ENCODE peak calls at places on chromosomes 7 and 10, in five cellular contexts. L is endodermal cell, G is transverse colon, J is esophagus squamous epithelium, X is tibial nerve. T is an unnamed sample. For H3K36me3, the result is how much of the 10 kb centered on the place peaks cover.

GRCh38 chr10:69321865-69322264 is 43.6 kb downstream of the HK1 start:
- DNase-seq in L (no peak), G (no peak), J (no peak), X (no peak), T (peak)

GRCh38 chr7:146961617-146962016 is 845.0 kb downstream of the CNTNAP2 start:
- DNase-seq in L (no peak), G (no peak), J (no peak), X (no peak), T (peak)

GRCh38 chr10:43317422-43317821 is 50.6 kb upstream of the RASGEF1A start:
- DNase-seq in L (no peak), G (no peak), J (no peak), X (no peak), T (no peak)

GRCh38 chr7:123751816-123752215 is 3.0 kb upstream of the WASL start:
- DNase-seq in L (no peak), G (no peak), J (no peak), X (no peak), T (no peak)

GRCh38 chr10:29667191-29667590 is 32.4 kb upstream of the SVIL start:
- DNase-seq in L (peak), G (no peak), J (no peak), X (no peak), T (no peak)

GRCh38 chr7:155763721-155764431 is 48.4 kb downstream of the SHH start:
- DNase-seq in L (no peak), G (no peak), J (no peak), X (no peak), T (no peak)

GRCh38 chr7:1520574-1521234 is 9.8 kb upstream of the MAFK start:
- DNase-seq in L (no peak), G (no peak), J (no peak), X (no peak), T (peak)

GRCh38 chr7:149873074-149873967 is 448 bp upstream of the ATP6V0E2 start:
- DNase-seq in L (peak), G (peak), J (peak), X (peak), T (peak)

GRCh38 chr7:24923172-24923865 is 56.7 kb downstream of the OSBPL3 start:
- DNase-seq in L (no peak), G (no peak), J (no peak), X (no peak), T (no peak)

GRCh38 chr10:124740374-124741280 is 3.6 kb downstream of the FAM53B start:
- DNase-seq in L (peak), G (peak), J (no peak), X (no peak), T (peak)

DNA sequence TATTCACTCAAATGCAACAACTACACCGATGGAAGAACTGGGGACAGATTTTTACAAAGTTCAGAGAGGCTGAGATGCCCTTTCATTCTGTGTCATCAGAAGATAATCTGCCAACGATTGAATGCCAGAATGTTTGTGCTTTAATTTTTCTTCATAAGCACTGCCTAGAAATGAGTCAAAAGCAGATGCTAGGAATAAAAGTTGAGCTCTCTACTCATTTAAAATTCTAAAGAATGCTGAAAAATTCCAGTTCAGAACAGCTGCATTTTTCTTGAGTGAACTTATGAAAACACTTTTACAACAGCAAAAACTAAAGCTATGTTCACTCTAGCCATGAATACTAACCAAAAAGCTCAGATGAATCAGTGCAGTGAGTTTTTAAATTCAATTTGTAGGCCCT is 22.3 kb upstream of the FAM133B start:
- DNase-seq in L (no peak), G (no peak), J (no peak), X (no peak), T (no peak)
- H3K36me3 ChIP-seq in L (under half), G (under half), J (under half), X (under half), T (under half)

GRCh38 chr7:48098846-48099245 is 9.8 kb downstream of the UPP1 start:
- DNase-seq in L (peak), G (no peak), J (no peak), X (no peak), T (no peak)

GRCh38 chr7:48091506-48092433 is 2.7 kb downstream of the UPP1 start:
- DNase-seq in L (peak), G (no peak), J (no peak), X (no peak), T (no peak)

GRCh38 chr7:48096273-48096672 is 7.2 kb downstream of the UPP1 start:
- DNase-seq in L (peak), G (no peak), J (no peak), X (no peak), T (no peak)

GRCh38 chr7:48097511-48098231 is 8.6 kb downstream of the UPP1 start:
- DNase-seq in L (peak), G (no peak), J (no peak), X (no peak), T (no peak)

DNA sequence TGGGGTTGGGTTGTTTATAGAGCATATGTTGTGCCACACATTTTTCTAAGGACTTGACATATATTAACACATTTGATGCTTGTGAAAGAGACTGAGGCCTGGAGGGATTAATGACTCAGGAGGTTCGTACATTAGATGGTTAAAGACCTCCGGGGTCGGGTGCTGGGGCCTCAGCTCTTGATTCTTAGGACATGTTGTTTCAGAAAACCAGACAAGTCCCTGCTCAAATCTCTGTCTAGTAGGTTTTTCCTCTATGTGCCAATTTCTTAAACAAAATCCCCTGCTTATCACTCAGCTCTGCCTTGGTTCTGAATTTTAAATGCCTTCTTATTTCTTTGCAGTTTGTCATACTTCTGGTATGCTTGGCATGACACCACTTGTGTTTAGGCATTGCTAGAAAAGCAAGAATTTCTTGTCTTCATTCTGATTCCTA is 5.8 kb downstream of the UPP1 start:
- DNase-seq in L (peak), G (no peak), J (no peak), X (no peak), T (no peak)
- H3K36me3 ChIP-seq in L (half or more), G (under half), J (half or more), X (under half), T (under half)

GRCh38 chr10:5776881-5777197 is 36.4 kb downstream of the GDI2 start:
- DNase-seq in L (no peak), G (no peak), J (no peak), X (no peak), T (peak)

GRCh38 chr10:5782174-5782573 is 31.1 kb downstream of the GDI2 start:
- DNase-seq in L (no peak), G (no peak), J (no peak), X (no peak), T (no peak)

GRCh38 chr10:5776150-5776880 is 36.9 kb downstream of the GDI2 start:
- DNase-seq in L (peak), G (no peak), J (no peak), X (no peak), T (no peak)

GRCh38 chr10:5783300-5783699 is 29.9 kb downstream of the GDI2 start:
- DNase-seq in L (no peak), G (no peak), J (no peak), X (no peak), T (no peak)

DNA sequence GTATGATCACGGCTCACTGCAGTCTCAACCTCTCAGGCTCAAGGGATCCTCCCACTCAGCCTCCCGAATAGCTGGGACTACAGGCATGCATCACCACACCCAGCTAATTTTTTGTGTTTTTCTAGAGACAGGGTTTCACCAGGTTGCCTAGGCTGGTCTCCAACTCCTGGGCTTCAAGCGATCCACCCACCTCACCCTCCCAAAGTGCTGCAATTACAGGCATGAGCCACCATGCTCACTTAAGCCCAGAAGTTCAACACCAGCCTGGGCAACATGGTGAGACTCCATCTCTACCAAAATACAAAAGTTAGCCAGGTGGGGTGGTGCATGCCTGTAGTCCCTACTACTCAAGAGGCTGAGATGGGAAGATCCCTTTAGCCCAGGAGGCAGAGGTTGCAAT is 33.5 kb downstream of the GDI2 start:
- DNase-seq in L (peak), G (no peak), J (no peak), X (no peak), T (peak)
- H3K36me3 ChIP-seq in L (half or more), G (under half), J (half or more), X (under half), T (half or more)

GRCh38 chr10:102371295-102371694 is 24.2 kb upstream of the NFKB2 start:
- DNase-seq in L (no peak), G (no peak), J (no peak), X (no peak), T (no peak)
- H3K36me3 ChIP-seq in L (half or more), G (half or more), J (half or more), X (under half), T (half or more)

GRCh38 chr7:128959296-128959695 is 21.6 kb downstream of the IRF5 start:
- DNase-seq in L (no peak), G (no peak), J (no peak), X (no peak), T (no peak)
- H3K36me3 ChIP-seq in L (half or more), G (under half), J (half or more), X (under half), T (under half)

GRCh38 chr7:112195717-112196116 is 10.5 kb downstream of the DOCK4 start:
- DNase-seq in L (no peak), G (no peak), J (no peak), X (no peak), T (no peak)
- H3K36me3 ChIP-seq in L (under half), G (under half), J (under half), X (under half), T (under half)

GRCh38 chr7:86469680-86470295 is 173.9 kb upstream of the GRM3 start:
- DNase-seq in L (peak), G (peak), J (no peak), X (peak), T (peak)
- H3K36me3 ChIP-seq in L (under half), G (under half), J (under half), X (under half), T (under half)

GRCh38 chr7:98909487-98909886 is 31.2 kb downstream of the TRRAP start:
- DNase-seq in L (no peak), G (no peak), J (no peak), X (no peak), T (no peak)

GRCh38 chr7:98908585-98908984 is 30.3 kb downstream of the TRRAP start:
- DNase-seq in L (no peak), G (no peak), J (no peak), X (no peak), T (no peak)

GRCh38 chr7:98913026-98913425 is 34.7 kb downstream of the TRRAP start:
- DNase-seq in L (no peak), G (no peak), J (no peak), X (no peak), T (no peak)

GRCh38 chr7:98913612-98914011 is 35.3 kb downstream of the TRRAP start:
- DNase-seq in L (no peak), G (no peak), J (no peak), X (no peak), T (no peak)

DNA sequence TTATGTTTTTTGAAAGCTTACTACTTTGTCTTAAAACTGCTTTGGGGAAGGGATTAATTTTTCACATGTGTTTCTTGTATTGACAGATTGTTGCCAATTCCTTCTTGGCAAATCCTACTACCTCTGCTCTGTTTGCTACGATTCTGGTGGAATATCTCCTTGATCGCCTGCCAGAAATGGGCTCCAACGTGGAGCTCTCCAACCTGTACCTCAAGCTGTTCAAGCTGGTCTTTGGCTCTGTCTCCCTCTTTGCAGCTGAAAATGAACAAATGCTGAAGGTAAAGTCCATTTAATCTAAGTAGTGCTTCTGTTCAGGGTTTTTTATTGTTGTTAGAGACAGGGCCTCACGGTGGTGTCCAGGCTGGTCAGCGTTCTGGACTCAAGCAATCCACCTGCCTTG is 33.6 kb downstream of the TRRAP start:
- DNase-seq in L (no peak), G (no peak), J (no peak), X (no peak), T (no peak)
- H3K36me3 ChIP-seq in L (half or more), G (half or more), J (half or more), X (under half), T (under half)

GRCh38 chr7:5320391-5320790 is 37.6 kb downstream of the SLC29A4 start:
- DNase-seq in L (peak), G (no peak), J (no peak), X (no peak), T (no peak)

GRCh38 chr7:5324961-5325360 is 42.2 kb downstream of the SLC29A4 start:
- DNase-seq in L (no peak), G (no peak), J (no peak), X (no peak), T (no peak)

GRCh38 chr7:5320802-5321396 is 38.2 kb downstream of the SLC29A4 start:
- DNase-seq in L (no peak), G (no peak), J (no peak), X (no peak), T (no peak)

DNA sequence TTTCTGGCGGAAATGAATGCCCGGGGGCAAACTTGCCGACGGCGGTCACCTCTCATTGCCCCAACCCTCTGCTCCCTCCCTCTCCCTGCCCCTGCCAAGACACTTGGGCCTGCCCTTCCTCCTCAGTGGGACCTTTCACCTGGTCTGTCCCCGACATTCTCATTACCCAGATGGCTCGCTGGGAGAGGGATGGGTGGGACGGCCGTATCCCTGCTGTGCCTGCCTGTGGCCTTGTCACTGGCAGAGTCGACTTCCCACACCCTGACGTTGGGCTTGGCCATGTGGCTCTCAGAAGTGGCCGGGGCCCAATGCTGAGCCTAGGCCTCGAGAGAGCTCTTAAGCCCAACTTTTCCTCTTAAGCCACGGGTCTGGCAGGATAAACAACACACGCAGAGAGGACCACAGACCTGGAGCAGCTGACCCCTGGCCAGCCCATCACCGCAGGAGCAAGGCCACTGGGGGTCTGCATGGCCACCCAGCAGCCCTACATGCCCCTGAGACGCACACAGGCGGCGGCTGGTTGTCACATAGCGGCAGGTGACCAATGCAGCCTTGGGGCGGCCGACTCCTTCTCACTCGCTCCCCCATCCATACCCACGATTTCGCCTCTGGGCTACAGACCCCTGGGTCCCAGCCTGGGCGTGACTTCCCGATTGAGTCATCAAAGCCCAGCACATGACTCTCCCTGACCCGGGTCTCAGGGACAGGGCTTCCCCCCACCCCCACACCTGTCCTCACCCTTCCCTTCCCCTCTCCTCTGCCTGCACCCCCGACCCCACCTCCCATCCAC is 40.1 kb downstream of the SLC29A4 start:
- DNase-seq in L (peak), G (no peak), J (no peak), X (no peak), T (no peak)
- H3K36me3 ChIP-seq in L (half or more), G (half or more), J (half or more), X (under half), T (half or more)